ENCODE peak calls at places on chromosomes 6 and 20, in six cellular contexts. X is germinal center, N is NCI-H1092, V is GM04504, S is stromal cell of bone marrow, K is stomach. Z is an unnamed sample.

GRCh38 chr20:22509090-22509938 is 75.1 kb downstream of the FOXA2 start:
- DNase-seq in X (no peak), N (no peak), V (no peak), S (no peak), K (no peak), Z (no peak)

GRCh38 chr6:73393278-73393677 is 1.4 kb upstream of the DDX43 start:
- DNase-seq in X (no peak), N (no peak), V (no peak), S (no peak), K (no peak), Z (no peak)

GRCh38 chr20:19735446-19735845 is 22.6 kb upstream of the RIN2 start:
- DNase-seq in X (peak; percentile 18), N (peak; percentile 5), V (peak; percentile 65), S (peak; percentile 93), K (peak; percentile 73), Z (peak; percentile 64)

GRCh38 chr6:32166411-32167061 is 2.1 kb downstream of the EGFL8 start:
- DNase-seq in X (no peak), N (no peak), V (no peak), S (no peak), K (no peak), Z (no peak)

GRCh38 chr6:117495425-117495824 is 13.0 kb downstream of the DCBLD1 start:
- DNase-seq in X (no peak), N (no peak), V (no peak), S (no peak), K (no peak), Z (no peak)

GRCh38 chr20:56187791-56188190 is 60.7 kb upstream of the MC3R start:
- DNase-seq in X (no peak), N (peak; percentile 60), V (no peak), S (no peak), K (no peak), Z (no peak)

GRCh38 chr6:96795481-96795880 is 41.8 kb downstream of the GPR63 start:
- DNase-seq in X (no peak), N (no peak), V (no peak), S (no peak), K (no peak), Z (no peak)

GRCh38 chr6:110856296-110856695 is 18.3 kb upstream of the AMD1 start:
- DNase-seq in X (no peak), N (no peak), V (no peak), S (no peak), K (no peak), Z (no peak)

GRCh38 chr6:136250686-136251008 is 536 bp upstream of the MTFR2 start:
- DNase-seq in X (peak; percentile 13), N (no peak), V (no peak), S (no peak), K (no peak), Z (no peak)

GRCh38 chr6:124052120-124052519 is 248.5 kb downstream of the NKAIN2 start:
- DNase-seq in X (no peak), N (no peak), V (no peak), S (no peak), K (no peak), Z (no peak)

Z was measured in vagina.